ENCODE peak calls at places on chromosomes 11 and 22, in four cellular contexts. One of them, this sample, is unnamed.

GRCh38 chr11:2554338-2555240 is 109.8 kb downstream of the KCNQ1 start:
- ATAC-seq in effector memory CD8-positive, alpha-beta T cell: no peak
- ATAC-seq in pancreas: no peak
- ATAC-seq in activated CD4-positive, CD25-positive, alpha-beta regulatory T cell treated with anti-CD3 and anti-CD28 coated beads, Interleukin-2, amount 50 U/mL, for 24 hours: no peak
- ATAC-seq in this sample: no peak

GRCh38 chr11:46149342-46149741 is 28.1 kb upstream of the PHF21A start:
- ATAC-seq in effector memory CD8-positive, alpha-beta T cell: no peak
- ATAC-seq in pancreas: no peak
- ATAC-seq in activated CD4-positive, CD25-positive, alpha-beta regulatory T cell treated with anti-CD3 and anti-CD28 coated beads, Interleukin-2, amount 50 U/mL, for 24 hours: no peak
- ATAC-seq in this sample: no peak

GRCh38 chr22:29244785-29245625 is 22.8 kb downstream of the RHBDD3 start:
- ATAC-seq in effector memory CD8-positive, alpha-beta T cell: no peak
- ATAC-seq in pancreas: peak
- ATAC-seq in activated CD4-positive, CD25-positive, alpha-beta regulatory T cell treated with anti-CD3 and anti-CD28 coated beads, Interleukin-2, amount 50 U/mL, for 24 hours: no peak
- ATAC-seq in this sample: no peak

GRCh38 chr22:23708270-23708669 is 17.5 kb downstream of the RGL4 start:
- ATAC-seq in effector memory CD8-positive, alpha-beta T cell: no peak
- ATAC-seq in pancreas: no peak
- ATAC-seq in activated CD4-positive, CD25-positive, alpha-beta regulatory T cell treated with anti-CD3 and anti-CD28 coated beads, Interleukin-2, amount 50 U/mL, for 24 hours: peak
- ATAC-seq in this sample: peak

GRCh38 chr11:109604506-109604905 is 182.5 kb downstream of the C11orf87 start:
- ATAC-seq in effector memory CD8-positive, alpha-beta T cell: no peak
- ATAC-seq in pancreas: no peak
- ATAC-seq in activated CD4-positive, CD25-positive, alpha-beta regulatory T cell treated with anti-CD3 and anti-CD28 coated beads, Interleukin-2, amount 50 U/mL, for 24 hours: no peak
- ATAC-seq in this sample: no peak

GRCh38 chr11:128705124-128705920 is 11.4 kb downstream of the FLI1 start:
- ATAC-seq in effector memory CD8-positive, alpha-beta T cell: no peak
- ATAC-seq in pancreas: no peak
- ATAC-seq in activated CD4-positive, CD25-positive, alpha-beta regulatory T cell treated with anti-CD3 and anti-CD28 coated beads, Interleukin-2, amount 50 U/mL, for 24 hours: no peak
- ATAC-seq in this sample: no peak

GRCh38 chr11:60944504-60945294 is 7.3 kb downstream of the SLC15A3 start:
- ATAC-seq in effector memory CD8-positive, alpha-beta T cell: no peak
- ATAC-seq in pancreas: no peak
- ATAC-seq in activated CD4-positive, CD25-positive, alpha-beta regulatory T cell treated with anti-CD3 and anti-CD28 coated beads, Interleukin-2, amount 50 U/mL, for 24 hours: peak
- ATAC-seq in this sample: no peak

GRCh38 chr11:59983212-59983611 is 19.4 kb downstream of the OOSP4A start:
- ATAC-seq in effector memory CD8-positive, alpha-beta T cell: no peak
- ATAC-seq in pancreas: no peak
- ATAC-seq in activated CD4-positive, CD25-positive, alpha-beta regulatory T cell treated with anti-CD3 and anti-CD28 coated beads, Interleukin-2, amount 50 U/mL, for 24 hours: no peak
- ATAC-seq in this sample: no peak

GRCh38 chr11:6695377-6695776 is 12.2 kb upstream of the MRPL17 start:
- ATAC-seq in effector memory CD8-positive, alpha-beta T cell: no peak
- ATAC-seq in pancreas: peak
- ATAC-seq in activated CD4-positive, CD25-positive, alpha-beta regulatory T cell treated with anti-CD3 and anti-CD28 coated beads, Interleukin-2, amount 50 U/mL, for 24 hours: peak
- ATAC-seq in this sample: peak

GRCh38 chr11:20048707-20049106 is 111.6 kb downstream of the DBX1 start:
- ATAC-seq in effector memory CD8-positive, alpha-beta T cell: no peak
- ATAC-seq in pancreas: no peak
- ATAC-seq in activated CD4-positive, CD25-positive, alpha-beta regulatory T cell treated with anti-CD3 and anti-CD28 coated beads, Interleukin-2, amount 50 U/mL, for 24 hours: no peak
- ATAC-seq in this sample: no peak

GRCh38 chr22:37716708-37717107 is 19.9 kb downstream of the TRIOBP start:
- ATAC-seq in effector memory CD8-positive, alpha-beta T cell: no peak
- ATAC-seq in pancreas: peak
- ATAC-seq in activated CD4-positive, CD25-positive, alpha-beta regulatory T cell treated with anti-CD3 and anti-CD28 coated beads, Interleukin-2, amount 50 U/mL, for 24 hours: no peak
- ATAC-seq in this sample: no peak

GRCh38 chr22:46262449-46263207 is 515 bp downstream of the PKDREJ start:
- ATAC-seq in effector memory CD8-positive, alpha-beta T cell: peak
- ATAC-seq in pancreas: peak
- ATAC-seq in activated CD4-positive, CD25-positive, alpha-beta regulatory T cell treated with anti-CD3 and anti-CD28 coated beads, Interleukin-2, amount 50 U/mL, for 24 hours: peak
- ATAC-seq in this sample: peak

GRCh38 chr11:59754494-59754858 is 700 bp upstream of the STX3 start:
- ATAC-seq in effector memory CD8-positive, alpha-beta T cell: peak
- ATAC-seq in pancreas: peak
- ATAC-seq in activated CD4-positive, CD25-positive, alpha-beta regulatory T cell treated with anti-CD3 and anti-CD28 coated beads, Interleukin-2, amount 50 U/mL, for 24 hours: no peak
- ATAC-seq in this sample: peak

GRCh38 chr11:83502041-83502440 is 215.9 kb upstream of the CCDC90B start:
- ATAC-seq in effector memory CD8-positive, alpha-beta T cell: no peak
- ATAC-seq in pancreas: peak
- ATAC-seq in activated CD4-positive, CD25-positive, alpha-beta regulatory T cell treated with anti-CD3 and anti-CD28 coated beads, Interleukin-2, amount 50 U/mL, for 24 hours: no peak
- ATAC-seq in this sample: no peak

GRCh38 chr11:8055111-8055835 is 25.7 kb upstream of the TUB start:
- ATAC-seq in effector memory CD8-positive, alpha-beta T cell: no peak
- ATAC-seq in pancreas: peak
- ATAC-seq in activated CD4-positive, CD25-positive, alpha-beta regulatory T cell treated with anti-CD3 and anti-CD28 coated beads, Interleukin-2, amount 50 U/mL, for 24 hours: no peak
- ATAC-seq in this sample: no peak